ENCODE peak calls at places on chromosome 20, in four cellular contexts. One of them, this sample, is unnamed.

GRCh38 chr20:40641212-40641611 is 47.8 kb downstream of the MAFB start:
- DNase-seq in EL: no peak
- DNase-seq in mammary epithelial cell: no peak
- DNase-seq in A172: no peak
- DNase-seq in this sample: no peak

GRCh38 chr20:45964024-45964423 is 8.0 kb downstream of the ZNF335 start:
- DNase-seq in EL: no peak
- DNase-seq in mammary epithelial cell: no peak
- DNase-seq in A172: no peak
- DNase-seq in this sample: no peak

GRCh38 chr20:2521369-2522305 is 12.9 kb upstream of the ZNF343 start:
- DNase-seq in EL: peak
- DNase-seq in mammary epithelial cell: peak
- DNase-seq in A172: no peak
- DNase-seq in this sample: no peak

GRCh38 chr20:3687655-3688054 is 5.8 kb upstream of the ADAM33 start:
- DNase-seq in EL: peak
- DNase-seq in mammary epithelial cell: no peak
- DNase-seq in A172: peak
- DNase-seq in this sample: no peak

GRCh38 chr20:49599746-49600113 is 31.8 kb upstream of the PTGIS start:
- DNase-seq in EL: no peak
- DNase-seq in mammary epithelial cell: no peak
- DNase-seq in A172: no peak
- DNase-seq in this sample: no peak

GRCh38 chr20:9301129-9302072 is 213.0 kb upstream of the LAMP5 start:
- DNase-seq in EL: no peak
- DNase-seq in mammary epithelial cell: peak
- DNase-seq in A172: peak
- DNase-seq in this sample: no peak

GRCh38 chr20:21739161-21739560 is 33.7 kb downstream of the PAX1 start:
- DNase-seq in EL: no peak
- DNase-seq in mammary epithelial cell: no peak
- DNase-seq in A172: no peak
- DNase-seq in this sample: no peak

GRCh38 chr20:52676282-52676995 is 295.7 kb upstream of the TSHZ2 start:
- DNase-seq in EL: no peak
- DNase-seq in mammary epithelial cell: no peak
- DNase-seq in A172: no peak
- DNase-seq in this sample: no peak

GRCh38 chr20:4949833-4950178 is 51.5 kb downstream of the SLC23A2 start:
- DNase-seq in EL: peak
- DNase-seq in mammary epithelial cell: peak
- DNase-seq in A172: peak
- DNase-seq in this sample: no peak

GRCh38 chr20:1933465-1933870 is 38.3 kb downstream of the SIRPA start:
- DNase-seq in EL: peak
- DNase-seq in mammary epithelial cell: no peak
- DNase-seq in A172: no peak
- DNase-seq in this sample: no peak

This sample was measured in type B pancreatic cell.